ENCODE peak calls at places on chromosomes 6 and 20, in six cellular contexts. N, Q, Z, C, P and F are unnamed samples.

GRCh38 chr20:42100137-42100704 is 482.0 kb upstream of the CHD6 start:
- DNase-seq in N (no peak), Q (no peak), Z (no peak), C (no peak), P (no peak), F (no peak)

GRCh38 chr20:56826306-56826970 is 197.3 kb downstream of the TFAP2C start:
- DNase-seq in N (peak), Q (peak), Z (no peak), C (peak), P (no peak), F (no peak)

GRCh38 chr6:27188206-27188884 is 59.2 kb upstream of the PRSS16 start:
- DNase-seq in N (peak), Q (peak), Z (peak), C (peak), P (peak), F (no peak)

GRCh38 chr6:45697605-45698004 is 318.1 kb downstream of the CLIC5 start:
- DNase-seq in N (peak), Q (peak), Z (no peak), C (peak), P (no peak), F (no peak)

GRCh38 chr6:12024715-12025434 is 12.8 kb downstream of the HIVEP1 start:
- DNase-seq in N (peak), Q (no peak), Z (no peak), C (no peak), P (no peak), F (no peak)

GRCh38 chr6:14474816-14475215 is 357.2 kb downstream of the CD83 start:
- DNase-seq in N (no peak), Q (no peak), Z (no peak), C (no peak), P (no peak), F (no peak)

GRCh38 chr6:4346659-4347333 is 211.4 kb upstream of the ECI2 start:
- DNase-seq in N (no peak), Q (no peak), Z (no peak), C (no peak), P (no peak), F (no peak)

GRCh38 chr20:10476319-10476724 is 41.2 kb downstream of the SLX4IP start:
- DNase-seq in N (peak), Q (peak), Z (no peak), C (no peak), P (no peak), F (no peak)

GRCh38 chr20:10074513-10074912 is 39.7 kb downstream of the ANKEF1 start:
- DNase-seq in N (peak), Q (peak), Z (no peak), C (peak), P (no peak), F (no peak)